ENCODE peak calls at places on chromosome 18, in ten cellular contexts. I is activated B cell treated with CpG ODN at 0.5 μM for 24 hours; Q is kidney epithelial cell; N is CD8-positive, alpha-beta T cell; Z is progenitor cell of endocrine pancreas; S is adrenal gland; H is pancreas; T is cardiac muscle cell; C is breast epithelium; B is heart right ventricle. A is an unnamed sample.

GRCh38 chr18:48007955-48008701 is 77.7 kb upstream of the SMAD2 start:
- DNase-seq in I (peak), Q (no peak), N (peak), Z (peak), S (peak), H (peak), T (peak), C (peak), B (peak), A (peak)

GRCh38 chr18:78878335-78878734 is 101.3 kb upstream of the SALL3 start:
- DNase-seq in I (no peak), Q (no peak), N (no peak), Z (no peak), S (no peak), H (no peak), T (no peak), C (no peak), B (no peak), A (no peak)

GRCh38 chr18:10052871-10053270 is 139.1 kb downstream of the VAPA start:
- DNase-seq in I (no peak), Q (no peak), N (no peak), Z (no peak), S (no peak), H (no peak), T (no peak), C (no peak), B (no peak), A (no peak)

GRCh38 chr18:24915547-24915946 is 436.4 kb downstream of the ZNF521 start:
- DNase-seq in I (no peak), Q (peak), N (no peak), Z (no peak), S (no peak), H (no peak), T (peak), C (no peak), B (no peak), A (no peak)

GRCh38 chr18:31943895-31944816 is 1.2 kb upstream of the TRAPPC8 start:
- DNase-seq in I (no peak), Q (no peak), N (no peak), Z (no peak), S (no peak), H (no peak), T (no peak), C (no peak), B (no peak), A (no peak)

GRCh38 chr18:74351354-74351753 is 35.7 kb downstream of the C18orf63 start:
- DNase-seq in I (no peak), Q (no peak), N (no peak), Z (no peak), S (peak), H (no peak), T (peak), C (no peak), B (no peak), A (no peak)

GRCh38 chr18:10070581-10071000 is 156.8 kb downstream of the VAPA start:
- DNase-seq in I (no peak), Q (no peak), N (no peak), Z (no peak), S (no peak), H (no peak), T (no peak), C (no peak), B (no peak), A (no peak)

GRCh38 chr18:8366656-8367055 is 242.6 kb upstream of the RAB12 start:
- DNase-seq in I (no peak), Q (no peak), N (no peak), Z (no peak), S (no peak), H (peak), T (no peak), C (no peak), B (no peak), A (no peak)

GRCh38 chr18:48599391-48599790 is 60.6 kb downstream of the CTIF start:
- DNase-seq in I (no peak), Q (no peak), N (no peak), Z (no peak), S (no peak), H (no peak), T (no peak), C (no peak), B (no peak), A (no peak)

GRCh38 chr18:68454511-68455228 is 260.2 kb downstream of the TMX3 start:
- DNase-seq in I (no peak), Q (no peak), N (no peak), Z (no peak), S (no peak), H (no peak), T (peak), C (no peak), B (no peak), A (no peak)

GRCh38 chr18:74476154-74476553 is 19.0 kb upstream of the DIPK1C start:
- DNase-seq in I (no peak), Q (no peak), N (no peak), Z (peak), S (no peak), H (no peak), T (peak), C (no peak), B (peak), A (no peak)

GRCh38 chr18:6781179-6781714 is 51.7 kb downstream of the ARHGAP28 start:
- DNase-seq in I (no peak), Q (no peak), N (no peak), Z (no peak), S (peak), H (no peak), T (no peak), C (no peak), B (no peak), A (peak)

GRCh38 chr18:11034816-11035215 is 114.6 kb downstream of the PIEZO2 start:
- DNase-seq in I (no peak), Q (no peak), N (no peak), Z (no peak), S (peak), H (peak), T (peak), C (no peak), B (no peak), A (no peak)

GRCh38 chr18:45241982-45242565 is 373.2 kb upstream of the SLC14A2 start:
- DNase-seq in I (no peak), Q (no peak), N (no peak), Z (no peak), S (no peak), H (no peak), T (no peak), C (no peak), B (no peak), A (no peak)

GRCh38 chr18:39795350-39795749 is 2159.7 kb upstream of the PIK3C3 start:
- DNase-seq in I (no peak), Q (no peak), N (no peak), Z (no peak), S (no peak), H (no peak), T (no peak), C (no peak), B (no peak), A (no peak)
- TF ChIP-seq CTCF in I (no peak), Q (no peak), N (no peak), Z (no peak), S (no peak), H (no peak), T (peak), C (no peak), B (no peak), A (no peak)

DNA sequence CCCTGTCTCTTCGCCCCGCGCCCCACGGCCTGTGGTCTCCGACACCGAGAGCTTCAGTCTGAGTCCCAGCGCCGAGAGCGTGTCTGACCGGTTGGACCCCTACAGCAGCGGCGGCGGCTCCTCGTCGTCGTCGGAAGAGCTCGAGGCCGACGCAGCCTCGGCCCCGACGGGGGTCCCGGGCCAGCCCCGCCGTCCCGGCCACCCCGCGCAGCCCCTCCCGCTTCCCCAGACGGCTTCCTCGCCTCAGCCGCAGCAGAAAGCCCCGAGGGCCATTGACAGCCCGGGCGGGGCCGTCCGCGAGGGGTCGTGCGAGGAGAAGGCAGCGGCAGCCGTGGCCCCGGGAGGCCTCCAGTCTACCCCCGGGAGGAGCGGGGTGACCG is 1.3 kb downstream of the PHLPP1 start:
- DNase-seq in I (peak), Q (no peak), N (peak), Z (peak), S (peak), H (no peak), T (peak), C (no peak), B (peak), A (peak)
- TF ChIP-seq CTCF in I (no peak), Q (no peak), N (no peak), Z (peak), S (no peak), H (no peak), T (peak), C (no peak), B (peak), A (no peak)

GRCh38 chr18:76168206-76168605 is 326.8 kb downstream of the ZNF516 start:
- DNase-seq in I (no peak), Q (no peak), N (no peak), Z (no peak), S (no peak), H (no peak), T (no peak), C (no peak), B (no peak), A (no peak)

GRCh38 chr18:76167440-76167839 is 327.6 kb downstream of the ZNF516 start:
- DNase-seq in I (no peak), Q (no peak), N (no peak), Z (no peak), S (no peak), H (no peak), T (no peak), C (peak), B (no peak), A (no peak)

DNA sequence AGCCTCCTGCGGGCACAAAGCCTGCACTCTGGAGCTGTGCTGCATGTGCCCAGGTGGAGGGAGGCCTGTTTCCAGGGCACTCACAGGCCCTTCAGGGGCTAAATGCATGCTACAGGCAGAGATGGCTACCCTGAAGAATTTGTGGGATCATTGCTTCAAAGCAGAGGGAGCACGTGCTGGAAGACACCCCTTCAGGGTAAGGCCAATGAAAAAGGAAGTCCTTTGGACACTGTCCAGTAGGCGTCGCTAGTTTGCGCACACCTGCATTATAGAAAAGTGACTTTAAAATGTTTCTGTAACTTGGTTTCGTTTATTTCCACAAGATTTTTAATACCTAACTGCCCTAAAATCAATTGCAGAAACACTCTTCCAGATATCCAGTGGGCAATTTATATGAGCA is 325.3 kb downstream of the ZNF516 start:
- DNase-seq in I (no peak), Q (no peak), N (no peak), Z (no peak), S (no peak), H (no peak), T (no peak), C (no peak), B (no peak), A (no peak)
- TF ChIP-seq CTCF in I (no peak), Q (no peak), N (no peak), Z (peak), S (no peak), H (peak), T (no peak), C (no peak), B (no peak), A (no peak)

DNA sequence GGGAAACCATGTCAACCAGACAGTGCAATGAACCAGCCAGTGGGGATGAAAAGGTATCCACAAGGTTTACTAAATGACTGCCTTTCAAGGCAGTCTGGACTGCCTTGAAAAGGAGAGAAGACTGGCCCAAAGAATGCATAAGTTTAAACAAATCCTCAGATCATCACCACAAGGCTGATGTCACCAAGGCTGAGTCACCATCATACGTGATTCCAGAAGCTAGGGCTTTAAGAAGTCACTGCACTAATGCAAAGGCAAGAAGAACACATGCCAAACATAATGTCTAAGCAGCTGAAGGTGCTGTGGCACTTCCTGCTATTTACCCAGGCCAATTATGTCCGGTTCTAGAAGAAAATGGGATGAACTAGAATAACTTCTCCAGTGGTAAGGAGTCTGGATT is 37.7 kb upstream of the ONECUT2 start:
- DNase-seq in I (no peak), Q (peak), N (no peak), Z (no peak), S (no peak), H (no peak), T (no peak), C (no peak), B (no peak), A (no peak)
- TF ChIP-seq CTCF in I (no peak), Q (no peak), N (no peak), Z (no peak), S (no peak), H (no peak), T (no peak), C (no peak), B (no peak), A (no peak)

GRCh38 chr18:13796515-13796914 is 27.4 kb upstream of the MC5R start:
- DNase-seq in I (no peak), Q (no peak), N (no peak), Z (no peak), S (no peak), H (no peak), T (no peak), C (no peak), B (no peak), A (no peak)
- TF ChIP-seq CTCF in I (no peak), Q (no peak), N (no peak), Z (no peak), S (no peak), H (no peak), T (no peak), C (no peak), B (no peak), A (no peak)

GRCh38 chr18:76923485-76924085 is 101.2 kb downstream of the ZNF236 start:
- DNase-seq in I (no peak), Q (no peak), N (no peak), Z (no peak), S (no peak), H (no peak), T (peak), C (no peak), B (no peak), A (no peak)

GRCh38 chr18:76927216-76927725 is 104.9 kb downstream of the ZNF236 start:
- DNase-seq in I (no peak), Q (no peak), N (no peak), Z (no peak), S (no peak), H (no peak), T (no peak), C (no peak), B (no peak), A (no peak)

GRCh38 chr18:76920974-76921373 is 98.6 kb downstream of the ZNF236 start:
- DNase-seq in I (no peak), Q (no peak), N (no peak), Z (no peak), S (no peak), H (no peak), T (no peak), C (no peak), B (no peak), A (no peak)

GRCh38 chr18:76922107-76922506 is 99.8 kb downstream of the ZNF236 start:
- DNase-seq in I (peak), Q (no peak), N (peak), Z (no peak), S (peak), H (peak), T (peak), C (no peak), B (peak), A (no peak)
- TF ChIP-seq CTCF in I (no peak), Q (peak), N (peak), Z (peak), S (peak), H (peak), T (peak), C (peak), B (peak), A (no peak)

A was measured in mesothelial cell of epicardium.